ENCODE peak calls at places on chromosome 22, in ten cellular contexts. G is HS-5, S is tibial nerve, K is caudate nucleus, T is non-pigmented ciliary epithelial cell, I is uterus, W is type B pancreatic cell, O is NCI-H774, R is thyroid gland, Z is posterior cingulate gyrus. U is an unnamed sample.

GRCh38 chr22:27149886-27150529 is 492.6 kb downstream of the MIAT start:
- DNase-seq in G (no peak), S (no peak), K (no peak), T (no peak), I (no peak), W (no peak), O (no peak), R (no peak), Z (no peak), U (no peak)

GRCh38 chr22:46069518-46070214 is 80.7 kb upstream of the PPARA start:
- DNase-seq in G (peak), S (peak), K (no peak), T (no peak), I (peak), W (no peak), O (peak), R (peak), Z (peak), U (no peak)

GRCh38 chr22:28977481-28977971 is 84.1 kb downstream of the C22orf31 start:
- DNase-seq in G (no peak), S (no peak), K (no peak), T (no peak), I (no peak), W (no peak), O (no peak), R (no peak), Z (no peak), U (no peak)

GRCh38 chr22:27726726-27727449 is 74.7 kb downstream of the MN1 start:
- DNase-seq in G (no peak), S (no peak), K (no peak), T (no peak), I (peak), W (no peak), O (no peak), R (peak), Z (no peak), U (peak)

GRCh38 chr22:39309364-39309861 is 10.0 kb downstream of the RPL3 start:
- DNase-seq in G (no peak), S (no peak), K (no peak), T (no peak), I (no peak), W (no peak), O (no peak), R (no peak), Z (no peak), U (no peak)

GRCh38 chr22:41229730-41230398 is 10.9 kb downstream of the CHADL start:
- DNase-seq in G (no peak), S (no peak), K (no peak), T (no peak), I (no peak), W (no peak), O (no peak), R (no peak), Z (no peak), U (no peak)

GRCh38 chr22:20751185-20751851 is 22.6 kb upstream of the SERPIND1 start:
- DNase-seq in G (no peak), S (no peak), K (no peak), T (no peak), I (no peak), W (no peak), O (no peak), R (peak), Z (no peak), U (no peak)

GRCh38 chr22:47328550-47329243 is 566.2 kb downstream of the TBC1D22A start:
- DNase-seq in G (peak), S (peak), K (no peak), T (peak), I (no peak), W (no peak), O (no peak), R (no peak), Z (no peak), U (peak)

GRCh38 chr22:48805516-48805915 is 1022.2 kb downstream of the BRD1 start:
- DNase-seq in G (no peak), S (no peak), K (no peak), T (no peak), I (no peak), W (no peak), O (no peak), R (no peak), Z (no peak), U (no peak)

GRCh38 chr22:42180349-42180842 is 49.8 kb upstream of the CYP2D6 start:
- DNase-seq in G (no peak), S (peak), K (no peak), T (no peak), I (peak), W (no peak), O (no peak), R (peak), Z (no peak), U (no peak)

GRCh38 chr22:20430641-20431519 is 6.7 kb downstream of the SCARF2 start:
- DNase-seq in G (no peak), S (no peak), K (no peak), T (no peak), I (no peak), W (no peak), O (no peak), R (peak), Z (no peak), U (no peak)

GRCh38 chr22:29871684-29872083 is 11.3 kb upstream of the MTMR3 start:
- DNase-seq in G (no peak), S (no peak), K (no peak), T (no peak), I (peak), W (peak), O (no peak), R (no peak), Z (no peak), U (no peak)

GRCh38 chr22:38086001-38086845 is 2.2 kb upstream of the SLC16A8 start:
- DNase-seq in G (no peak), S (no peak), K (no peak), T (no peak), I (no peak), W (no peak), O (no peak), R (no peak), Z (no peak), U (no peak)

GRCh38 chr22:27493797-27494196 is 307.8 kb downstream of the MN1 start:
- DNase-seq in G (no peak), S (no peak), K (no peak), T (no peak), I (no peak), W (no peak), O (no peak), R (no peak), Z (no peak), U (no peak)

GRCh38 chr22:37464181-37464580 is 22.0 kb downstream of the MFNG start:
- DNase-seq in G (no peak), S (no peak), K (no peak), T (no peak), I (no peak), W (no peak), O (no peak), R (no peak), Z (no peak), U (no peak)

GRCh38 chr22:20803696-20804324 is 29.9 kb downstream of the SERPIND1 start:
- DNase-seq in G (no peak), S (no peak), K (no peak), T (no peak), I (peak), W (no peak), O (no peak), R (peak), Z (no peak), U (no peak)

GRCh38 chr22:18952022-18952421 is 15.9 kb upstream of the PRODH start:
- DNase-seq in G (no peak), S (no peak), K (no peak), T (no peak), I (no peak), W (no peak), O (no peak), R (no peak), Z (no peak), U (no peak)

GRCh38 chr22:29790061-29790460 is 22.9 kb downstream of the UQCR10 start:
- DNase-seq in G (no peak), S (no peak), K (no peak), T (no peak), I (no peak), W (no peak), O (no peak), R (no peak), Z (no peak), U (no peak)

GRCh38 chr22:49763138-49763537 is 64.5 kb downstream of the BRD1 start:
- DNase-seq in G (no peak), S (no peak), K (no peak), T (no peak), I (no peak), W (no peak), O (no peak), R (no peak), Z (no peak), U (no peak)

GRCh38 chr22:35930933-35931332 is 97.7 kb downstream of the RBFOX2 start:
- DNase-seq in G (peak), S (peak), K (no peak), T (no peak), I (no peak), W (no peak), O (peak), R (no peak), Z (no peak), U (peak)

GRCh38 chr22:49411236-49411635 is 416.4 kb downstream of the BRD1 start:
- DNase-seq in G (no peak), S (no peak), K (no peak), T (no peak), I (no peak), W (peak), O (no peak), R (no peak), Z (no peak), U (no peak)

GRCh38 chr22:27461470-27461869 is 340.1 kb downstream of the MN1 start:
- DNase-seq in G (peak), S (no peak), K (no peak), T (peak), I (no peak), W (no peak), O (no peak), R (no peak), Z (no peak), U (peak)

GRCh38 chr22:20117656-20118571 is 888 bp upstream of the TRMT2A start:
- DNase-seq in G (no peak), S (no peak), K (no peak), T (no peak), I (no peak), W (no peak), O (no peak), R (peak), Z (no peak), U (no peak)

GRCh38 chr22:50061824-50062355 is 3.8 kb upstream of the TTLL8 start:
- DNase-seq in G (no peak), S (no peak), K (no peak), T (no peak), I (no peak), W (no peak), O (no peak), R (no peak), Z (no peak), U (no peak)

GRCh38 chr22:50081426-50082196 is 3.6 kb downstream of the MLC1 start:
- DNase-seq in G (no peak), S (no peak), K (no peak), T (no peak), I (no peak), W (no peak), O (no peak), R (no peak), Z (no peak), U (no peak)